ENCODE peak calls at places on chromosomes 1 and 21, in four cellular contexts. J, X, N and D are unnamed samples.
A peak's percentile ranks its signal among the peaks of the same experiment; 100 is the strongest.

GRCh38 chr1:59290173-59290954 is 6.5 kb upstream of the FGGY start:
- DNase-seq in N (peak; percentile 30), X (peak; percentile 56), J (peak; percentile 58), D (peak; percentile 53)

GRCh38 chr21:30257773-30258172 is 25.0 kb downstream of the KRTAP24-1 start:
- DNase-seq in J (peak; percentile 48), N (peak; percentile 25), X (no peak), D (peak; percentile 27)

GRCh38 chr1:232643227-232643626 is 13.3 kb upstream of the SIPA1L2 start:
- DNase-seq in X (no peak), N (no peak), J (no peak), D (no peak)

GRCh38 chr1:12384836-12385456 is 155.1 kb downstream of the VPS13D start:
- DNase-seq in J (no peak), X (no peak), N (no peak), D (no peak)

GRCh38 chr1:234827181-234827580 is 217.2 kb upstream of the IRF2BP2 start:
- DNase-seq in N (no peak), X (no peak), J (no peak), D (no peak)

GRCh38 chr1:245493029-245493428 is 338.2 kb downstream of the KIF26B start:
- DNase-seq in J (no peak), X (peak; percentile 26), N (peak; percentile 59), D (no peak)

GRCh38 chr1:236998571-236998970 is 5.7 kb downstream of the MT1HL1 start:
- DNase-seq in N (no peak), X (no peak), J (no peak), D (no peak)

GRCh38 chr1:59477867-59478266 is 181.0 kb downstream of the FGGY start:
- DNase-seq in J (no peak), X (no peak), N (no peak), D (no peak)

GRCh38 chr1:117886101-117886795 is 43.2 kb downstream of the GDAP2 start:
- DNase-seq in X (no peak), J (no peak), N (no peak), D (no peak)

GRCh38 chr1:56584910-56585528 is 5.7 kb upstream of the PLPP3 start:
- DNase-seq in X (peak; percentile 66), J (no peak), N (peak; percentile 48), D (no peak)

GRCh38 chr1:227174136-227174535 is 144.2 kb downstream of the CDC42BPA start:
- DNase-seq in X (no peak), N (no peak), J (no peak), D (no peak)

GRCh38 chr1:7389201-7389785 is 381.8 kb upstream of the VAMP3 start:
- DNase-seq in N (no peak), J (peak; percentile 48), X (no peak), D (no peak)

GRCh38 chr1:207261971-207262370 is 59.5 kb upstream of the CD55 start:
- DNase-seq in X (no peak), N (no peak), J (no peak), D (no peak)

GRCh38 chr1:11145741-11146140 is 43.4 kb upstream of the ANGPTL7 start:
- DNase-seq in J (no peak), N (no peak), X (no peak), D (no peak)

GRCh38 chr1:115771094-115771846 is 2.8 kb upstream of the CASQ2 start:
- DNase-seq in X (no peak), N (no peak), J (peak; percentile 72), D (peak; percentile 45)

GRCh38 chr1:48793863-48794262 is 17.2 kb upstream of the BEND5 start:
- DNase-seq in N (no peak), J (no peak), X (no peak), D (no peak)

GRCh38 chr21:39082656-39083376 is 100.4 kb downstream of the PSMG1 start:
- DNase-seq in N (peak; percentile 61), J (no peak), X (peak; percentile 64), D (peak; percentile 57)

GRCh38 chr1:224615861-224616760 is at the start of gene CNIH3:
- DNase-seq in X (no peak), N (no peak), J (peak; percentile 89), D (peak; percentile 83)

GRCh38 chr1:231420959-231421615 is 1.0 kb downstream of the EGLN1 start:
- DNase-seq in J (peak; percentile 69), N (peak; percentile 72), X (no peak), D (peak; percentile 45)

GRCh38 chr1:119188926-119189325 is 48.5 kb upstream of the WARS2 start:
- DNase-seq in N (no peak), X (no peak), J (no peak), D (no peak)

GRCh38 chr1:103461171-103462105 is 64.1 kb upstream of the RNPC3 start:
- DNase-seq in N (no peak), J (no peak), X (no peak), D (no peak)

GRCh38 chr1:218643926-218644325 is 298.8 kb downstream of the TGFB2 start:
- DNase-seq in N (no peak), X (no peak), J (no peak), D (no peak)

GRCh38 chr1:171833091-171833822 is 8.0 kb upstream of the DNM3 start:
- DNase-seq in J (no peak), N (no peak), X (no peak), D (no peak)

GRCh38 chr1:72568113-72568512 is 285.8 kb upstream of the NEGR1 start:
- DNase-seq in X (no peak), J (no peak), N (no peak), D (no peak)

GRCh38 chr1:63575340-63575826 is 17.8 kb upstream of the PGM1 start:
- DNase-seq in J (no peak), N (peak; percentile 18), X (no peak), D (no peak)

GRCh38 chr21:46368533-46369285 is 44.8 kb downstream of the PCNT start:
- DNase-seq in X (no peak), N (no peak), J (no peak), D (no peak)

GRCh38 chr1:1687846-1688245 is 4.7 kb downstream of the SLC35E2B start:
- DNase-seq in X (no peak), J (no peak), N (peak; percentile 5), D (no peak)

GRCh38 chr21:32732544-32732943 is 4.7 kb upstream of the SYNJ1 start:
- DNase-seq in N (no peak), X (no peak), J (no peak), D (no peak)

GRCh38 chr1:21852282-21853129 is 40.4 kb downstream of the LDLRAD2 start:
- DNase-seq in N (no peak), X (no peak), J (no peak), D (no peak)

GRCh38 chr1:100736766-100737165 is 17.2 kb downstream of the VCAM1 start:
- DNase-seq in N (no peak), J (no peak), X (no peak), D (no peak)

GRCh38 chr1:21325731-21326387 is 35.6 kb upstream of the ECE1 start:
- DNase-seq in N (no peak), X (no peak), J (no peak), D (no peak)

GRCh38 chr1:230977781-230978490 is 725 bp downstream of the TTC13 start:
- DNase-seq in J (peak; percentile 61), X (peak; percentile 55), N (peak; percentile 55), D (peak; percentile 34)

GRCh38 chr1:241408170-241408569 is 51.2 kb upstream of the RGS7 start:
- DNase-seq in J (no peak), N (no peak), X (no peak), D (no peak)

GRCh38 chr1:198064181-198064580 is 92.6 kb upstream of the NEK7 start:
- DNase-seq in N (no peak), J (no peak), X (no peak), D (no peak)

GRCh38 chr1:53336146-53336545 is 8.3 kb upstream of the LRP8 start:
- DNase-seq in X (no peak), J (no peak), N (no peak), D (no peak)

GRCh38 chr1:115531806-115532359 is 109.9 kb upstream of the VANGL1 start:
- DNase-seq in X (no peak), J (no peak), N (no peak), D (no peak)

GRCh38 chr1:204894606-204895005 is 23.9 kb downstream of the NFASC start:
- DNase-seq in J (no peak), N (no peak), X (no peak), D (no peak)
- TF ChIP-seq JUN in J (no peak), N (no peak), X (no peak), D (no peak)

GRCh38 chr1:200336111-200336845 is 73.6 kb downstream of the ZNF281 start:
- DNase-seq in J (no peak), N (no peak), X (peak; percentile 53), D (no peak)
- TF ChIP-seq ATF2 in J (no peak), N (no peak), X (no peak), D (no peak)

GRCh38 chr1:163628034-163628773 is 306.4 kb downstream of the NUF2 start:
- DNase-seq in N (no peak), X (no peak), J (no peak), D (no peak)
- TF ChIP-seq JUN in N (no peak), X (no peak), J (no peak), D (no peak)

GRCh38 chr1:37562984-37563383 is 6.2 kb downstream of the DNALI1 start:
- DNase-seq in N (peak; percentile 63), J (no peak), X (no peak), D (no peak)
- TF ChIP-seq ATF2 in N (no peak), J (no peak), X (no peak), D (no peak)

DNA sequence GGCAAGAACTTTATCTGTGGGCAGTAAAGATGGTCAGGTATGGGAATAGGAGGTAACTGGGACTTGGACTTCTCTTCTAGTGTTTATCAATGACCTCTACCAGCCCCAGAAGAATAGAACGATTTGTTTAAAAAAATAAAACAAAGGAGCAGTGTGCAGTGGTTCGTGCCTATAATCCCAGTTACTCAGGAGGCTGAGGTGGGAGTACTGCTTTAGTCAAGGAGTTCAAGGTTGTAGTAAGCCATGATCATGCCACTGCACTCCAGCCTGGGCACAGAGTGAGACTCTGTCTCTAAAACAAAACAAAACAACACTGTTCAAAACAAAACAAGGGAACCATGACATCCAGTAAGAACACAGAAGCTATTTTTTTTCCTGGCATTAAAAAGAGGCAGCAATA is 4.3 kb downstream of the RNF19B start:
- DNase-seq in N (no peak), J (no peak), X (no peak), D (no peak)
- TF ChIP-seq JUN in N (no peak), J (no peak), X (no peak), D (no peak)

DNA sequence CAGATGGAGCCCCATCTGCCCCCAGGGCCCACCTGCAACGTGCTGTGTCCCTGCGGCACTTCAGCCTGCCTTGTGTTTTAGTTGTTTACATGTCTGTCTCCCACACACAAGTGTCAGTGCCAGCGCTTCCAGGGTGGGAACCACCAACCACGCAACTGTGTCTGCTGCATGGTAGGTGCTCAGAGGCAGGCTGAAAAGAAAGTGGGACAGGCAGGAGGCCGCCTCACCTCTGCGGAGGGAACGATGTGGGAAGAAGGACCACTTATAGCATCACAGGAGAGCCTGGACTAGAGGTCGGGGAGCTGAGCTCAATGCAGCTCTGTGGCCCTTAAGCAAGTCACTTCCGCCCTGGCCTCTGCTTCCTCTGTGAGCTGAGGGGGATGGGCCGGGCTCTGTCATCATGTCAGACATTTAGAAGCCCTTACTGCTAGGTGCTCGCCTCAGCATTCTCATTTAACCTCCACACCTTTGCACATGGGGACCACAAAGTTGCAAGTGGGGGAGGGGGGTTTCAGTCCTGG is 17.8 kb downstream of the SLC9A1 start:
- DNase-seq in J (no peak), N (peak; percentile 62), X (no peak), D (no peak)
- TF ChIP-seq ATF2 in J (no peak), N (no peak), X (no peak), D (no peak)